ENCODE peak calls at places on chromosome 3, in five cellular contexts. One of them, this sample, is unnamed.
A peak's percentile ranks its signal among the peaks of the same experiment; 100 is the strongest.

GRCh38 chr3:67227030-67227429 is 228.9 kb downstream of the KBTBD8 start:
- DNase-seq in suprapubic skin: no peak
- DNase-seq in Panc1: no peak
- DNase-seq in SK-N-SH: no peak
- DNase-seq in HCT116: no peak
- DNase-seq in this sample: no peak

GRCh38 chr3:14451844-14452533 is 49.6 kb downstream of the SLC6A6 start:
- DNase-seq in suprapubic skin: peak; percentile 88
- DNase-seq in Panc1: no peak
- DNase-seq in SK-N-SH: no peak
- DNase-seq in HCT116: no peak
- DNase-seq in this sample: no peak

GRCh38 chr3:159860727-159861126 is 127.9 kb upstream of the IL12A start:
- DNase-seq in suprapubic skin: no peak
- DNase-seq in Panc1: no peak
- DNase-seq in SK-N-SH: no peak
- DNase-seq in HCT116: no peak
- DNase-seq in this sample: peak; percentile 42

GRCh38 chr3:62529230-62529629 is 155.9 kb upstream of the FEZF2 start:
- DNase-seq in suprapubic skin: no peak
- DNase-seq in Panc1: no peak
- DNase-seq in SK-N-SH: no peak
- DNase-seq in HCT116: no peak
- DNase-seq in this sample: no peak

GRCh38 chr3:148736086-148736485 is 38.4 kb downstream of the AGTR1 start:
- DNase-seq in suprapubic skin: no peak
- DNase-seq in Panc1: no peak
- DNase-seq in SK-N-SH: no peak
- DNase-seq in HCT116: no peak
- DNase-seq in this sample: no peak

GRCh38 chr3:108554233-108554632 is 35.0 kb downstream of the CIP2A start:
- DNase-seq in suprapubic skin: no peak
- DNase-seq in Panc1: no peak
- DNase-seq in SK-N-SH: no peak
- DNase-seq in HCT116: no peak
- DNase-seq in this sample: no peak

GRCh38 chr3:166788936-166789335 is 591.2 kb downstream of the ZBBX start:
- DNase-seq in suprapubic skin: no peak
- DNase-seq in Panc1: no peak
- DNase-seq in SK-N-SH: no peak
- DNase-seq in HCT116: no peak
- DNase-seq in this sample: no peak

GRCh38 chr3:159829056-159829995 is 159.3 kb upstream of the IL12A start:
- DNase-seq in suprapubic skin: no peak
- DNase-seq in Panc1: no peak
- DNase-seq in SK-N-SH: peak; percentile 70
- DNase-seq in HCT116: peak; percentile 65
- DNase-seq in this sample: no peak

GRCh38 chr3:134312873-134313838 is 61.1 kb downstream of the AMOTL2 start:
- DNase-seq in suprapubic skin: peak; percentile 89
- DNase-seq in Panc1: no peak
- DNase-seq in SK-N-SH: no peak
- DNase-seq in HCT116: no peak
- DNase-seq in this sample: no peak

GRCh38 chr3:116517308-116517707 is 72.0 kb upstream of the LSAMP start:
- DNase-seq in suprapubic skin: no peak
- DNase-seq in Panc1: no peak
- DNase-seq in SK-N-SH: no peak
- DNase-seq in HCT116: no peak
- DNase-seq in this sample: no peak

GRCh38 chr3:12405432-12406272 is 78.6 kb upstream of the TSEN2 start:
- DNase-seq in suprapubic skin: peak; percentile 86
- DNase-seq in Panc1: peak; percentile 90
- DNase-seq in SK-N-SH: no peak
- DNase-seq in HCT116: peak; percentile 92
- DNase-seq in this sample: peak; percentile 93

GRCh38 chr3:81743096-81744025 is 18.1 kb downstream of the GBE1 start:
- DNase-seq in suprapubic skin: no peak
- DNase-seq in Panc1: peak; percentile 85
- DNase-seq in SK-N-SH: no peak
- DNase-seq in HCT116: peak; percentile 62
- DNase-seq in this sample: peak; percentile 93

GRCh38 chr3:195154111-195154791 is 116.7 kb downstream of the XXYLT1 start:
- DNase-seq in suprapubic skin: no peak
- DNase-seq in Panc1: no peak
- DNase-seq in SK-N-SH: no peak
- DNase-seq in HCT116: no peak
- DNase-seq in this sample: no peak

GRCh38 chr3:1272541-1273265 is 179.9 kb downstream of the CNTN6 start:
- DNase-seq in suprapubic skin: no peak
- DNase-seq in Panc1: no peak
- DNase-seq in SK-N-SH: no peak
- DNase-seq in HCT116: no peak
- DNase-seq in this sample: no peak

GRCh38 chr3:159604151-159604581 is 384.5 kb upstream of the IL12A start:
- DNase-seq in suprapubic skin: no peak
- DNase-seq in Panc1: no peak
- DNase-seq in SK-N-SH: no peak
- DNase-seq in HCT116: no peak
- DNase-seq in this sample: no peak

GRCh38 chr3:196127308-196128040 is 45.6 kb upstream of the TFRC start:
- DNase-seq in suprapubic skin: no peak
- DNase-seq in Panc1: no peak
- DNase-seq in SK-N-SH: no peak
- DNase-seq in HCT116: no peak
- DNase-seq in this sample: no peak

GRCh38 chr3:24494616-24495333 is at the start of gene THRB:
- DNase-seq in suprapubic skin: peak; percentile 84
- DNase-seq in Panc1: no peak
- DNase-seq in SK-N-SH: peak; percentile 89
- DNase-seq in HCT116: peak; percentile 27
- DNase-seq in this sample: no peak

GRCh38 chr3:131147534-131147933 is 120.9 kb downstream of the NEK11 start:
- DNase-seq in suprapubic skin: no peak
- DNase-seq in Panc1: no peak
- DNase-seq in SK-N-SH: no peak
- DNase-seq in HCT116: no peak
- DNase-seq in this sample: no peak

GRCh38 chr3:170007031-170007663 is 30.6 kb upstream of the GPR160 start:
- DNase-seq in suprapubic skin: no peak
- DNase-seq in Panc1: no peak
- DNase-seq in SK-N-SH: no peak
- DNase-seq in HCT116: no peak
- DNase-seq in this sample: no peak

GRCh38 chr3:161556533-161556932 is 59.9 kb downstream of the OTOL1 start:
- DNase-seq in suprapubic skin: no peak
- DNase-seq in Panc1: no peak
- DNase-seq in SK-N-SH: peak; percentile 42
- DNase-seq in HCT116: no peak
- DNase-seq in this sample: no peak

GRCh38 chr3:188749010-188749617 is 422.7 kb upstream of the TPRG1 start:
- DNase-seq in suprapubic skin: no peak
- DNase-seq in Panc1: peak; percentile 25
- DNase-seq in SK-N-SH: peak; percentile 5
- DNase-seq in HCT116: peak; percentile 15
- DNase-seq in this sample: no peak

GRCh38 chr3:97940034-97940433 is 32.2 kb downstream of the RIOX2 start:
- DNase-seq in suprapubic skin: no peak
- DNase-seq in Panc1: no peak
- DNase-seq in SK-N-SH: no peak
- DNase-seq in HCT116: peak; percentile 0
- DNase-seq in this sample: no peak

GRCh38 chr3:89617706-89618105 is 510.3 kb downstream of the EPHA3 start:
- DNase-seq in suprapubic skin: no peak
- DNase-seq in Panc1: no peak
- DNase-seq in SK-N-SH: no peak
- DNase-seq in HCT116: no peak
- DNase-seq in this sample: no peak

GRCh38 chr3:88589131-88589530 is 439.4 kb downstream of the C3orf38 start:
- DNase-seq in suprapubic skin: no peak
- DNase-seq in Panc1: no peak
- DNase-seq in SK-N-SH: no peak
- DNase-seq in HCT116: no peak
- DNase-seq in this sample: no peak

GRCh38 chr3:195802261-195802701 is 9.4 kb downstream of the MUC4 start:
- DNase-seq in suprapubic skin: peak; percentile 68
- DNase-seq in Panc1: no peak
- DNase-seq in SK-N-SH: no peak
- DNase-seq in HCT116: no peak
- DNase-seq in this sample: no peak

GRCh38 chr3:134753999-134754742 is 40.9 kb upstream of the EPHB1 start:
- DNase-seq in suprapubic skin: no peak
- DNase-seq in Panc1: no peak
- DNase-seq in SK-N-SH: no peak
- DNase-seq in HCT116: no peak
- DNase-seq in this sample: peak; percentile 75

GRCh38 chr3:9901967-9902366 is 681 bp upstream of the IL17RE start:
- DNase-seq in suprapubic skin: no peak
- DNase-seq in Panc1: no peak
- DNase-seq in SK-N-SH: no peak
- DNase-seq in HCT116: no peak
- DNase-seq in this sample: no peak

GRCh38 chr3:52407779-52408178 is 37.1 kb downstream of the SEMA3G start:
- DNase-seq in suprapubic skin: no peak
- DNase-seq in Panc1: no peak
- DNase-seq in SK-N-SH: peak; percentile 11
- DNase-seq in HCT116: no peak
- DNase-seq in this sample: no peak

GRCh38 chr3:113275876-113276580 is 64.7 kb downstream of the BOC start:
- DNase-seq in suprapubic skin: no peak
- DNase-seq in Panc1: no peak
- DNase-seq in SK-N-SH: no peak
- DNase-seq in HCT116: no peak
- DNase-seq in this sample: no peak

GRCh38 chr3:129015388-129016105 is 14.4 kb downstream of the EFCC1 start:
- DNase-seq in suprapubic skin: no peak
- DNase-seq in Panc1: no peak
- DNase-seq in SK-N-SH: no peak
- DNase-seq in HCT116: no peak
- DNase-seq in this sample: no peak

GRCh38 chr3:15983232-15983631 is 185.5 kb upstream of the ANKRD28 start:
- DNase-seq in suprapubic skin: no peak
- DNase-seq in Panc1: no peak
- DNase-seq in SK-N-SH: peak; percentile 24
- DNase-seq in HCT116: no peak
- DNase-seq in this sample: peak; percentile 75

GRCh38 chr3:107524214-107525100 is 1.7 kb downstream of the BBX start:
- DNase-seq in suprapubic skin: no peak
- DNase-seq in Panc1: no peak
- DNase-seq in SK-N-SH: peak; percentile 82
- DNase-seq in HCT116: no peak
- DNase-seq in this sample: no peak

GRCh38 chr3:20574746-20575145 is 388.7 kb upstream of the SGO1 start:
- DNase-seq in suprapubic skin: no peak
- DNase-seq in Panc1: no peak
- DNase-seq in SK-N-SH: no peak
- DNase-seq in HCT116: no peak
- DNase-seq in this sample: no peak

GRCh38 chr3:78737988-78738387 is 1029.8 kb downstream of the ROBO1 start:
- DNase-seq in suprapubic skin: no peak
- DNase-seq in Panc1: no peak
- DNase-seq in SK-N-SH: no peak
- DNase-seq in HCT116: no peak
- DNase-seq in this sample: no peak

GRCh38 chr3:141828487-141829284 is 47.8 kb upstream of the ATP1B3 start:
- DNase-seq in suprapubic skin: peak; percentile 81
- DNase-seq in Panc1: no peak
- DNase-seq in SK-N-SH: no peak
- DNase-seq in HCT116: no peak
- DNase-seq in this sample: no peak

GRCh38 chr3:141825216-141826011 is 51.0 kb upstream of the ATP1B3 start:
- DNase-seq in suprapubic skin: no peak
- DNase-seq in Panc1: no peak
- DNase-seq in SK-N-SH: peak; percentile 51
- DNase-seq in HCT116: no peak
- DNase-seq in this sample: no peak

GRCh38 chr3:141835557-141836224 is 40.8 kb upstream of the ATP1B3 start:
- DNase-seq in suprapubic skin: no peak
- DNase-seq in Panc1: no peak
- DNase-seq in SK-N-SH: no peak
- DNase-seq in HCT116: no peak
- DNase-seq in this sample: no peak

GRCh38 chr3:141834296-141834695 is 42.1 kb upstream of the ATP1B3 start:
- DNase-seq in suprapubic skin: no peak
- DNase-seq in Panc1: no peak
- DNase-seq in SK-N-SH: no peak
- DNase-seq in HCT116: no peak
- DNase-seq in this sample: no peak

GRCh38 chr3:141830508-141830907 is 45.9 kb upstream of the ATP1B3 start:
- DNase-seq in suprapubic skin: no peak
- DNase-seq in Panc1: no peak
- DNase-seq in SK-N-SH: peak; percentile 52
- DNase-seq in HCT116: no peak
- DNase-seq in this sample: no peak
- TF ChIP-seq POLR2AphosphoS5 in suprapubic skin: no peak
- TF ChIP-seq POLR2AphosphoS5 in Panc1: no peak
- TF ChIP-seq POLR2AphosphoS5 in SK-N-SH: no peak
- TF ChIP-seq POLR2AphosphoS5 in HCT116: no peak
- TF ChIP-seq POLR2AphosphoS5 in this sample: no peak

DNA sequence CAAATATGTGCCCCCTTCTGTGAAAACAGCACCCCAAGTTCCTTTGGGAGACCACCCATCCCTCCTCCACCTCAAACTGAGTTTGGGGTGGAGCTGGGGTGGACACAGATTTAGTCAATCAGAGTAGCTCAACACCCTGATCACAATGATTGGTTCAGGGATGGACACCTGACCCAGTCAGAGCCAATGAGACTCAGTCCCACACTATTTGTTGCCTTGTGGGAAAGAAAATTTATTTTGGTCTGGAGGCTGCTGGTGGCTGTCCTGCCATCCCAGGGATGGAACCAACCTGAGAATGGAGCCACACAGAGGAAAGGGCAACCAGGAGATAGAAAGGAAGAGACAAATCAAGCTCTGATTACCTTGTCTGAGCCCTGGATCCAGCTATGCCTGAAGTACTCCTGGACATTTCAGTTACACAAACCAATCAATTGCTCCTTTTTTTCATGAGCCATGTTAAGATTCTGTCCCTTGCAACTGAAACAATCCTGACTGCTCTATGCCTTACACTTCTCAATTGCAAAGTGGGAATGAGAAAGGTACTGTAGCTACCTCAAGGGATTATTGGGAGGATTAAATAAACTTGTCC is 10.6 kb downstream of the DNASE1L3 start:
- DNase-seq in suprapubic skin: no peak
- DNase-seq in Panc1: no peak
- DNase-seq in SK-N-SH: no peak
- DNase-seq in HCT116: no peak
- DNase-seq in this sample: no peak
- TF ChIP-seq CTCF in suprapubic skin: no peak
- TF ChIP-seq CTCF in Panc1: no peak
- TF ChIP-seq CTCF in SK-N-SH: no peak
- TF ChIP-seq CTCF in HCT116: no peak
- TF ChIP-seq CTCF in this sample: no peak

GRCh38 chr3:171828852-171829770 is 14.0 kb upstream of the TMEM212 start:
- DNase-seq in suprapubic skin: no peak
- DNase-seq in Panc1: no peak
- DNase-seq in SK-N-SH: no peak
- DNase-seq in HCT116: no peak
- DNase-seq in this sample: no peak
- H3K27ac ChIP-seq in suprapubic skin: no peak overlapping the region
- H3K27ac ChIP-seq in Panc1: no peak overlapping the region
- H3K27ac ChIP-seq in SK-N-SH: no peak overlapping the region
- H3K27ac ChIP-seq in HCT116: no peak overlapping the region
- H3K27ac ChIP-seq in this sample: peak overlapping the region; percentile 64

GRCh38 chr3:193816656-193817311 is 223.8 kb downstream of the OPA1 start:
- DNase-seq in suprapubic skin: peak; percentile 86
- DNase-seq in Panc1: no peak
- DNase-seq in SK-N-SH: peak; percentile 67
- DNase-seq in HCT116: no peak
- DNase-seq in this sample: no peak
- TF ChIP-seq POLR2AphosphoS5 in suprapubic skin: no peak
- TF ChIP-seq POLR2AphosphoS5 in Panc1: no peak
- TF ChIP-seq POLR2AphosphoS5 in SK-N-SH: no peak
- TF ChIP-seq POLR2AphosphoS5 in HCT116: no peak
- TF ChIP-seq POLR2AphosphoS5 in this sample: no peak